ENCODE peak calls at places on chromosomes 2 and 18, in six cellular contexts. M is CD4-positive, CD25-positive, alpha-beta regulatory T cell; J is vagina; Z is transverse colon; A is lower lobe of right lung; R is left lung. N is an unnamed sample.

GRCh38 chr2:6556755-6557154 is 309.0 kb downstream of the CMPK2 start:
- DNase-seq in R (no peak), Z (no peak), J (no peak), M (no peak), A (no peak), N (no peak)

GRCh38 chr18:363327-364115 is 95.7 kb upstream of the THOC1 start:
- DNase-seq in A (no peak), M (no peak), Z (no peak), R (no peak), J (no peak), N (no peak)

GRCh38 chr2:168589236-168589635 is 133.2 kb downstream of the CERS6 start:
- DNase-seq in J (no peak), A (no peak), Z (no peak), R (no peak), M (no peak), N (no peak)

GRCh38 chr2:45616663-45617411 is 5.8 kb upstream of the SRBD1 start:
- DNase-seq in Z (no peak), J (no peak), M (no peak), A (no peak), R (no peak), N (no peak)

GRCh38 chr18:75874401-75875093 is 447.0 kb upstream of the SMIM21 start:
- DNase-seq in Z (no peak), A (no peak), M (no peak), R (no peak), J (no peak), N (no peak)

GRCh38 chr2:158828378-158829136 is 33.4 kb downstream of the DAPL1 start:
- DNase-seq in R (no peak), M (no peak), Z (no peak), J (no peak), A (no peak), N (no peak)

GRCh38 chr2:213229814-213230213 is 54.5 kb upstream of the SPAG16 start:
- DNase-seq in Z (no peak), M (peak; percentile 18), J (no peak), R (no peak), A (no peak), N (no peak)

GRCh38 chr2:7539760-7540159 is 622.5 kb downstream of the RNF144A start:
- DNase-seq in Z (no peak), J (no peak), R (no peak), M (no peak), A (no peak), N (no peak)

GRCh38 chr18:3649559-3650426 is 199.8 kb downstream of the TGIF1 start:
- DNase-seq in J (no peak), R (no peak), A (no peak), M (no peak), Z (no peak), N (no peak)

GRCh38 chr2:162211747-162212146 is 31.5 kb downstream of the FAP start:
- DNase-seq in M (no peak), R (no peak), A (no peak), J (no peak), Z (no peak), N (no peak)

GRCh38 chr2:232884549-232885263 is 14.6 kb downstream of the SNORC start:
- DNase-seq in M (no peak), R (no peak), J (no peak), A (peak; percentile 39), Z (no peak), N (no peak)

GRCh38 chr2:97765933-97766332 is 52.6 kb downstream of the ZAP70 start:
- DNase-seq in M (no peak), Z (no peak), R (no peak), A (no peak), J (no peak), N (no peak)

GRCh38 chr18:34094148-34094547 is 130.6 kb downstream of the NOL4 start:
- DNase-seq in Z (no peak), A (no peak), R (no peak), M (no peak), J (no peak), N (no peak)

GRCh38 chr2:226115102-226115831 is 684.4 kb downstream of the IRS1 start:
- DNase-seq in M (no peak), J (no peak), R (no peak), A (no peak), Z (no peak), N (no peak)

GRCh38 chr2:7840651-7841380 is 841.0 kb upstream of the ID2 start:
- DNase-seq in J (peak; percentile 76), A (no peak), Z (no peak), R (no peak), M (no peak), N (no peak)

GRCh38 chr2:85012855-85013254 is 41.9 kb downstream of the KCMF1 start:
- DNase-seq in Z (no peak), A (no peak), R (no peak), M (no peak), J (no peak), N (no peak)

GRCh38 chr2:102187191-102188150 is 648 bp downstream of the IL1RL2 start:
- DNase-seq in R (peak; percentile 68), J (no peak), Z (peak; percentile 53), M (peak; percentile 4), A (peak; percentile 69), N (peak; percentile 83)

GRCh38 chr2:122164964-122165363 is 409.5 kb downstream of the TSN start:
- DNase-seq in J (no peak), A (no peak), Z (no peak), M (no peak), R (no peak), N (no peak)

GRCh38 chr18:23229472-23229871 is 94.2 kb downstream of the CABLES1 start:
- DNase-seq in A (no peak), R (no peak), J (no peak), M (no peak), Z (no peak), N (no peak)

GRCh38 chr2:158975271-158975921 is 7.0 kb downstream of the TANC1 start:
- DNase-seq in R (no peak), M (no peak), Z (no peak), A (no peak), J (no peak), N (no peak)

GRCh38 chr2:8671802-8672201 is 10.1 kb upstream of the ID2 start:
- DNase-seq in M (no peak), R (no peak), A (peak; percentile 22), Z (no peak), J (no peak), N (no peak)

GRCh38 chr2:61887684-61888303 is 662 bp downstream of the CCT4 start:
- DNase-seq in M (no peak), Z (no peak), A (no peak), R (no peak), J (no peak), N (no peak)

GRCh38 chr2:139439100-139439499 is 658.9 kb upstream of the NXPH2 start:
- DNase-seq in R (no peak), J (no peak), A (no peak), M (no peak), Z (no peak), N (no peak)

GRCh38 chr2:120899799-120900198 is 164.1 kb downstream of the GLI2 start:
- DNase-seq in Z (no peak), J (no peak), A (peak; percentile 30), R (no peak), M (no peak), N (no peak)

GRCh38 chr2:168438553-168438952 is 17.5 kb upstream of the CERS6 start:
- DNase-seq in M (no peak), J (no peak), Z (no peak), R (no peak), A (no peak), N (no peak)

GRCh38 chr2:20362701-20363435 is 12.2 kb upstream of the PUM2 start:
- DNase-seq in R (no peak), J (peak; percentile 64), M (no peak), A (no peak), Z (no peak), N (no peak)

GRCh38 chr2:222693837-222694236 is 22.4 kb downstream of the MOGAT1 start:
- DNase-seq in J (no peak), A (no peak), Z (no peak), R (no peak), M (no peak), N (no peak)

GRCh38 chr18:54250846-54251251 is 18.5 kb upstream of the POLI start:
- DNase-seq in R (no peak), A (no peak), M (no peak), Z (no peak), J (no peak), N (no peak)
- H3K36me3 ChIP-seq in R (no peaks in the 10 kb centered on the region), A (no peaks in the 10 kb centered on the region), M (no peaks in the 10 kb centered on the region), Z (no peaks in the 10 kb centered on the region), J (no peaks in the 10 kb centered on the region), N (no peaks in the 10 kb centered on the region)

GRCh38 chr2:165953655-165954606 is at the start of gene TTC21B:
- DNase-seq in M (peak; percentile 89), J (peak; percentile 94), R (peak; percentile 96), A (peak; percentile 95), Z (peak; percentile 95), N (peak; percentile 97)
- H3K4me3 ChIP-seq in M (peak within 1 kb of the TSS; percentile 94), J (peak within 1 kb of the TSS; percentile 75), R (peak within 1 kb of the TSS; percentile 71), A (peak within 1 kb of the TSS; percentile 79), Z (peak within 1 kb of the TSS; percentile 90), N (peak within 1 kb of the TSS; percentile 78)

DNA sequence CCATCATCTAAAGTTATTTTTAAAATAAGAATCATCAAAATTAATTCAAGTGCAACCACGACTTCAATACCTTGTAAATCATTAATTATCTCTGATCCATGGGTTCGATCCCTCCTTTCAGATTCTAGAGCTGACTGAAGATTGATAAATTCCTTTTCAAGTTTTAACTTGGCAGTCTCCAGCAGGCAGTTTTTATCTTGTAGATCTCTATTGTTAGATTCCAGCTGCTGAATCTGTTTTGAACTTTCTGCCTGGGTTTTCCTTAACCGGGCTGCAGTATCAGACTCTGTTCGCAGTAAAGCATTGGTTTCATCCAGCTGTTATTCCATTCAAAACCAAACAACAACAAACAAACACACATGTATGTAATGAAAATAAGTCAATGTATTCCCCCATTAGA is 59.5 kb downstream of the SLC66A3 start:
- DNase-seq in R (no peak), A (no peak), M (no peak), Z (no peak), J (no peak), N (no peak)
- H3K36me3 ChIP-seq in R (peaks cover 85% of the 10 kb centered on the region), A (peaks cover 97% of the 10 kb centered on the region), M (peaks cover 58% of the 10 kb centered on the region), Z (peaks cover 40% of the 10 kb centered on the region), J (no peaks in the 10 kb centered on the region), N (peaks cover 100% of the 10 kb centered on the region)

GRCh38 chr18:49581369-49581768 is 19.5 kb downstream of the LIPG start:
- DNase-seq in Z (no peak), J (no peak), R (no peak), A (no peak), M (no peak), N (no peak)

GRCh38 chr18:49584431-49584830 is 22.6 kb downstream of the LIPG start:
- DNase-seq in Z (no peak), A (no peak), R (no peak), J (no peak), M (no peak), N (no peak)

GRCh38 chr18:49585781-49586663 is 24.2 kb downstream of the LIPG start:
- DNase-seq in J (no peak), Z (no peak), M (no peak), R (no peak), A (no peak), N (no peak)

GRCh38 chr18:49582579-49582978 is 20.7 kb downstream of the LIPG start:
- DNase-seq in A (no peak), J (no peak), M (no peak), Z (no peak), R (no peak), N (no peak)

DNA sequence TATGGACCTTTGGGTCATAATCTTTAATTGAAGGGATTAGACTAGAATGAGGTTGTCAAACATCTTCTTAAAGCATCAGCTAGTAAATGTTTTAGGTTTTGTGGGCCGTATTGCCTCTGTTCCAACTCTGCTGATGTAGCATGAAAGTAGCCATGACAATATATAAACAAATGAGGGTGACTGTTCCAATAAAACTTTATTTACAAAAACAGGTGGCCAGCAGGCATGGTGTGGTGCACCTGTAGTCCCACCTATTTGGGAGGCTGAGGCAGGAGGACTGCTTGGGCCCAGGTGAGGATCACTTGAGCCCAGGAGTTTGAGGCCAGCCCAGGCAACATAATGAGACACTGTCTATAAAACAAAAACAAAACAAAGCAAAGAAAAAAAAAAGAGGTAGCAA is 18.4 kb downstream of the LIPG start:
- DNase-seq in M (no peak), J (no peak), R (no peak), A (no peak), Z (no peak), N (no peak)
- H3K4me3 ChIP-seq in M (no peak overlapping the region), J (no peak overlapping the region), R (no peak overlapping the region), A (no peak overlapping the region), Z (no peak overlapping the region), N (no peak overlapping the region)

N was measured in heart left ventricle.